ENCODE peak calls at places on chromosomes 3 and 15, in ten cellular contexts. J, O, Z, W, K, U, Q, A, V and N are unnamed samples.

GRCh38 chr15:101105059-101105851 is 146.6 kb downstream of the CHSY1 start:
- DNase-seq in A (no peak), U (no peak), Z (no peak), W (no peak), K (no peak), O (no peak), J (peak; percentile 49), V (no peak), Q (no peak), N (no peak)

GRCh38 chr3:55157736-55158135 is 229.9 kb upstream of the LRTM1 start:
- DNase-seq in V (no peak), Q (no peak), A (no peak), K (no peak), J (peak; percentile 86), O (no peak), Z (no peak), U (no peak), W (no peak), N (no peak)

GRCh38 chr15:92970656-92971055 is 70.5 kb downstream of the CHD2 start:
- DNase-seq in V (no peak), W (no peak), Q (no peak), K (no peak), O (no peak), Z (no peak), A (no peak), J (peak; percentile 17), U (no peak), N (no peak)

GRCh38 chr3:27666708-27667107 is 55.4 kb downstream of the EOMES start:
- DNase-seq in Q (peak; percentile 25), V (no peak), Z (peak; percentile 66), U (no peak), J (peak; percentile 78), O (peak; percentile 47), K (no peak), A (peak; percentile 83), W (peak; percentile 11), N (no peak)

GRCh38 chr15:95365615-95366107 is 964.8 kb upstream of the NR2F2 start:
- DNase-seq in Q (no peak), O (no peak), U (no peak), V (no peak), J (peak; percentile 50), Z (peak; percentile 10), W (peak; percentile 23), K (no peak), A (peak; percentile 29), N (no peak)

GRCh38 chr3:163561151-163561550 is 1517.1 kb downstream of the SI start:
- DNase-seq in V (no peak), A (no peak), O (no peak), J (no peak), U (no peak), Z (no peak), Q (no peak), W (no peak), K (no peak), N (no peak)

GRCh38 chr3:183777016-183777618 is 48.3 kb downstream of the MAP6D1 start:
- DNase-seq in K (no peak), J (no peak), U (no peak), Q (no peak), W (no peak), O (no peak), A (no peak), V (no peak), Z (no peak), N (no peak)

GRCh38 chr15:90165659-90166489 is 35.3 kb upstream of the SEMA4B start:
- DNase-seq in J (peak; percentile 99), K (no peak), V (peak; percentile 93), A (peak; percentile 61), Q (peak; percentile 100), Z (peak; percentile 40), O (peak; percentile 92), W (peak; percentile 76), U (no peak), N (no peak)

GRCh38 chr15:90234519-90234988 is 545 bp downstream of the GDPGP1 start:
- DNase-seq in K (no peak), W (no peak), J (peak; percentile 19), V (no peak), Z (no peak), Q (no peak), A (no peak), U (no peak), O (no peak), N (no peak)

GRCh38 chr3:18739098-18739431 is 313.9 kb upstream of the SATB1 start:
- DNase-seq in K (no peak), Q (no peak), Z (no peak), V (no peak), A (no peak), W (no peak), J (no peak), O (no peak), U (no peak), N (no peak)

GRCh38 chr3:141486735-141487418 is at the start of gene RASA2:
- DNase-seq in Z (peak; percentile 72), O (peak; percentile 59), U (peak; percentile 47), A (peak; percentile 80), K (peak; percentile 64), Q (peak; percentile 79), W (peak; percentile 86), J (peak; percentile 47), V (peak; percentile 50), N (peak; percentile 75)

GRCh38 chr3:1533763-1534162 is 440.9 kb downstream of the CNTN6 start:
- DNase-seq in U (no peak), W (no peak), Q (no peak), J (no peak), V (no peak), Z (no peak), O (no peak), K (no peak), A (no peak), N (no peak)

GRCh38 chr3:173007079-173007723 is 133.8 kb downstream of the SPATA16 start:
- DNase-seq in K (no peak), J (no peak), Q (no peak), U (no peak), W (no peak), O (no peak), A (no peak), Z (no peak), V (no peak), N (no peak)

GRCh38 chr3:135499426-135499825 is 466.1 kb upstream of the PPP2R3A start:
- DNase-seq in J (no peak), A (no peak), U (no peak), Q (no peak), V (no peak), K (no peak), Z (no peak), W (no peak), O (no peak), N (no peak)

GRCh38 chr15:57095896-57096295 is 177.5 kb downstream of the TCF12 start:
- DNase-seq in O (no peak), Z (no peak), Q (no peak), J (no peak), U (no peak), A (no peak), W (no peak), K (no peak), V (no peak), N (no peak)

GRCh38 chr15:39118510-39118909 is 462.4 kb upstream of the THBS1 start:
- DNase-seq in W (no peak), Z (no peak), Q (no peak), J (peak; percentile 94), A (no peak), V (no peak), K (no peak), O (no peak), U (no peak), N (no peak)

GRCh38 chr3:148600440-148600839 is 97.3 kb upstream of the AGTR1 start:
- DNase-seq in Q (no peak), J (no peak), V (no peak), O (no peak), W (no peak), A (no peak), Z (no peak), K (no peak), U (no peak), N (no peak)

GRCh38 chr15:51189579-51190397 is 95.1 kb upstream of the TNFAIP8L3 start:
- DNase-seq in Z (no peak), O (no peak), V (no peak), W (no peak), J (no peak), U (no peak), A (no peak), Q (no peak), K (no peak), N (no peak)

GRCh38 chr15:66588537-66588936 is 22.7 kb upstream of the LCTL start:
- DNase-seq in Z (no peak), W (no peak), U (no peak), O (no peak), V (no peak), A (no peak), Q (no peak), J (no peak), K (no peak), N (no peak)
- TF ChIP-seq CTCF in Z (no peak), W (no peak), U (no peak), O (no peak), V (no peak), A (no peak), Q (peak; percentile 18), J (no peak), K (no peak), N (no peak)

GRCh38 chr3:133930341-133930933 is 34.8 kb upstream of the RAB6B start:
- DNase-seq in V (peak; percentile 42), W (peak; percentile 59), A (no peak), J (peak; percentile 70), O (peak; percentile 28), U (no peak), Q (peak; percentile 58), Z (no peak), K (no peak), N (no peak)
- TF ChIP-seq CTCF in V (peak; percentile 80), W (peak; percentile 54), A (peak; percentile 52), J (peak; percentile 87), O (peak; percentile 51), U (peak; percentile 78), Q (peak; percentile 67), Z (peak; percentile 63), K (no peak), N (peak; percentile 50)

DNA sequence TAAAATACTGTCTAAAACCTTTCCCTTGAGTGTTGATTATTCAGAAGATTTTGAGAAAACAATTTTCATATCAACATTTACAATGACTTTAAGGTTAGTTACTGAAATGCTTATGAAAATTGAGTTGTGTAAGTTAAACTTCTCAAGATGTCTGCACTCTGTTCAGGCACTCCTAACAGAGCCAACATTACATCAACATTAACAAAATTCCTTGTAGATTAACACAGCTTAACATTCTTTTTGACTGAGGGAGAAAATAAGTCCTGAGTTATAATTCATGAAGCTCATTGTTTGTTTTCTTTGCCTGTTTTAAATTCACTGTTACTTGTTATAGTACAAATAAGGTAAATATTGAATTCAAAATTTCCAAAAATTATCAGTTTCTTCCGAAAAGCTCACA is 9.0 kb downstream of the ACKR4 start:
- DNase-seq in A (no peak), W (no peak), O (no peak), V (no peak), Q (no peak), U (no peak), Z (no peak), J (peak; percentile 82), K (no peak), N (no peak)
- TF ChIP-seq CTCF in A (no peak), W (no peak), O (no peak), V (no peak), Q (no peak), U (no peak), Z (no peak), J (no peak), K (no peak), N (no peak)

DNA sequence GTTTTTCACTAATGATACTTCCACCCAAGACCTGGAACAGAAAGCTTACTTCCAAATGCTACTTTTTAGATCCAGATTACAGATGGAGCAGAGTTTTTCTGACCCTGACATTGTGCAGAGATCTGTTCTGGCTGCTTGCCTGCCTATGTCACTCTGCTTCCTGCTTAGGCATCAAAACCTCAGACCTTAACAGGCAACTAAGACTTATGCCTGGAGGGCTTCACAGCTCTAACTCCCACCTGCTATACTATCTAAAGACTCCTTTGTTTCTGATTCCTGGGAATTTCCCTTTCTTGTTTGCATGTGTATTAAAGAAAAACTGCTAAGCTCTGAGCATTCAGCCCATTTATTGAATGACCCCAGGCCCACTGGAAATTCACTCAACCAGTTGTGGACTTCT is 157.4 kb upstream of the NPHP3 start:
- DNase-seq in U (no peak), A (no peak), Q (no peak), W (no peak), O (no peak), J (no peak), Z (no peak), K (no peak), V (no peak), N (no peak)
- TF ChIP-seq CTCF in U (no peak), A (no peak), Q (no peak), W (no peak), O (no peak), J (no peak), Z (no peak), K (no peak), V (no peak), N (no peak)